ENCODE peak calls at places on chromosomes 16 and 17, in eight cellular contexts. One of them, this sample, is unnamed. For H3K27me3, the result is how much of the 10 kb centered on the place peaks cover.

GRCh38 chr17:36703860-36704266 is 102.5 kb downstream of the MRM1 start:
- DNase-seq in GM23248: peak
- DNase-seq in astrocyte: peak
- DNase-seq in PC-3: peak
- DNase-seq in thoracic aorta: no peak
- DNase-seq in cardiac muscle cell: peak
- DNase-seq in colonic mucosa: peak
- DNase-seq in heart right ventricle: peak
- DNase-seq in this sample: peak

GRCh38 chr17:7495906-7496434 is 11.8 kb downstream of the POLR2A start:
- DNase-seq in astrocyte: no peak
- DNase-seq in heart right ventricle: no peak
- DNase-seq in colonic mucosa: no peak
- DNase-seq in GM23248: no peak
- DNase-seq in cardiac muscle cell: no peak
- DNase-seq in PC-3: no peak
- DNase-seq in thoracic aorta: no peak
- DNase-seq in this sample: no peak

GRCh38 chr17:67139784-67140665 is 95.7 kb downstream of the CACNG1 start:
- DNase-seq in PC-3: peak
- DNase-seq in cardiac muscle cell: peak
- DNase-seq in colonic mucosa: no peak
- DNase-seq in heart right ventricle: no peak
- DNase-seq in astrocyte: peak
- DNase-seq in thoracic aorta: no peak
- DNase-seq in GM23248: peak
- DNase-seq in this sample: no peak

GRCh38 chr17:70622382-70623260 is 453.3 kb downstream of the KCNJ2 start:
- DNase-seq in PC-3: peak
- DNase-seq in heart right ventricle: peak
- DNase-seq in astrocyte: peak
- DNase-seq in colonic mucosa: peak
- DNase-seq in GM23248: peak
- DNase-seq in thoracic aorta: no peak
- DNase-seq in cardiac muscle cell: peak
- DNase-seq in this sample: peak

GRCh38 chr17:81302861-81303326 is 7.8 kb upstream of the SLC38A10 start:
- DNase-seq in cardiac muscle cell: no peak
- DNase-seq in PC-3: no peak
- DNase-seq in GM23248: peak
- DNase-seq in thoracic aorta: no peak
- DNase-seq in heart right ventricle: no peak
- DNase-seq in astrocyte: no peak
- DNase-seq in colonic mucosa: no peak
- DNase-seq in this sample: no peak

GRCh38 chr17:1009411-1010085 is 12.6 kb downstream of the TIMM22 start:
- DNase-seq in PC-3: no peak
- DNase-seq in astrocyte: no peak
- DNase-seq in GM23248: no peak
- DNase-seq in cardiac muscle cell: no peak
- DNase-seq in thoracic aorta: no peak
- DNase-seq in colonic mucosa: no peak
- DNase-seq in heart right ventricle: no peak
- DNase-seq in this sample: no peak

GRCh38 chr16:17277981-17278381 is 192.8 kb downstream of the XYLT1 start:
- DNase-seq in colonic mucosa: peak
- DNase-seq in GM23248: peak
- DNase-seq in heart right ventricle: peak
- DNase-seq in cardiac muscle cell: peak
- DNase-seq in PC-3: no peak
- DNase-seq in astrocyte: no peak
- DNase-seq in thoracic aorta: no peak
- DNase-seq in this sample: no peak

GRCh38 chr16:27685802-27686201 is 135.9 kb downstream of the KATNIP start:
- DNase-seq in GM23248: peak
- DNase-seq in heart right ventricle: no peak
- DNase-seq in colonic mucosa: no peak
- DNase-seq in PC-3: no peak
- DNase-seq in thoracic aorta: no peak
- DNase-seq in astrocyte: peak
- DNase-seq in cardiac muscle cell: no peak
- DNase-seq in this sample: peak

GRCh38 chr17:28133562-28133970 is 91.1 kb downstream of the NLK start:
- DNase-seq in heart right ventricle: no peak
- DNase-seq in cardiac muscle cell: no peak
- DNase-seq in GM23248: peak
- DNase-seq in PC-3: peak
- DNase-seq in colonic mucosa: no peak
- DNase-seq in astrocyte: peak
- DNase-seq in thoracic aorta: no peak
- DNase-seq in this sample: no peak

GRCh38 chr17:77688369-77688768 is 270.1 kb upstream of the TNRC6C start:
- DNase-seq in PC-3: no peak
- DNase-seq in thoracic aorta: no peak
- DNase-seq in GM23248: no peak
- DNase-seq in astrocyte: no peak
- DNase-seq in heart right ventricle: no peak
- DNase-seq in cardiac muscle cell: no peak
- DNase-seq in colonic mucosa: no peak
- DNase-seq in this sample: no peak

GRCh38 chr17:78266231-78266631 is 34.8 kb downstream of the TMEM235 start:
- DNase-seq in PC-3: no peak
- DNase-seq in heart right ventricle: no peak
- DNase-seq in thoracic aorta: no peak
- DNase-seq in colonic mucosa: peak
- DNase-seq in astrocyte: no peak
- DNase-seq in cardiac muscle cell: no peak
- DNase-seq in GM23248: no peak
- DNase-seq in this sample: no peak

GRCh38 chr17:10521949-10522348 is 3.6 kb upstream of the MYH1 start:
- DNase-seq in GM23248: no peak
- DNase-seq in heart right ventricle: no peak
- DNase-seq in thoracic aorta: no peak
- DNase-seq in astrocyte: no peak
- DNase-seq in PC-3: no peak
- DNase-seq in cardiac muscle cell: no peak
- DNase-seq in colonic mucosa: no peak
- DNase-seq in this sample: no peak

GRCh38 chr17:10527419-10527818 is 9.1 kb upstream of the MYH1 start:
- DNase-seq in astrocyte: no peak
- DNase-seq in thoracic aorta: no peak
- DNase-seq in colonic mucosa: no peak
- DNase-seq in heart right ventricle: no peak
- DNase-seq in PC-3: no peak
- DNase-seq in cardiac muscle cell: no peak
- DNase-seq in GM23248: no peak
- DNase-seq in this sample: no peak

GRCh38 chr17:10526517-10526916 is 8.2 kb upstream of the MYH1 start:
- DNase-seq in PC-3: no peak
- DNase-seq in astrocyte: no peak
- DNase-seq in colonic mucosa: no peak
- DNase-seq in GM23248: no peak
- DNase-seq in cardiac muscle cell: no peak
- DNase-seq in thoracic aorta: no peak
- DNase-seq in heart right ventricle: no peak
- DNase-seq in this sample: no peak

GRCh38 chr17:10518271-10519037 is at the start of gene MYH1:
- DNase-seq in heart right ventricle: no peak
- DNase-seq in cardiac muscle cell: no peak
- DNase-seq in thoracic aorta: no peak
- DNase-seq in colonic mucosa: no peak
- DNase-seq in PC-3: no peak
- DNase-seq in GM23248: no peak
- DNase-seq in astrocyte: no peak
- DNase-seq in this sample: no peak

DNA sequence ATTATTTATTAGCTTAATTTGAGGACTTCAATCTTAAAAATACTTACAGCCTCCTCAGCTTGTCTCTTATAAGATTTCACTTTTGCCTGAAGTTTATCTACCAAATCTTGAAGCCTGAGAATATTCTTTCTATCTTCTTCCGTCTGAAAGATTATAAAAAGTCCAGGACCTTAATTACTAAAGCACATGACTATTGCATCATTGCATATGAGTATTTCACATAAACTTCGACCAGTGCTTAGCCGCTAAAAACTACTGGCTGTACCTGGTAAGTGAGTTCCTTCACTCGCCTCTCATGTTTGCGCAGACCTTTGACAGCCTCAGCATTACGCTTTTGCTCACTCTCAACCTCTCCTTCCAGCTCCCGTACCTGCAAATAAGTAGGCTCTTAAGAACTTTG is 4.7 kb upstream of the MYH1 start:
- DNase-seq in PC-3: no peak
- DNase-seq in thoracic aorta: no peak
- DNase-seq in colonic mucosa: no peak
- DNase-seq in GM23248: no peak
- DNase-seq in heart right ventricle: no peak
- DNase-seq in cardiac muscle cell: no peak
- DNase-seq in astrocyte: no peak
- DNase-seq in this sample: no peak
- H3K27me3 ChIP-seq in PC-3: half or more
- H3K27me3 ChIP-seq in thoracic aorta: under half
- H3K27me3 ChIP-seq in colonic mucosa: under half
- H3K27me3 ChIP-seq in GM23248: under half
- H3K27me3 ChIP-seq in heart right ventricle: under half
- H3K27me3 ChIP-seq in cardiac muscle cell: under half
- H3K27me3 ChIP-seq in astrocyte: under half
- H3K27me3 ChIP-seq in this sample: under half

GRCh38 chr17:72121164-72122001 is 563 bp downstream of the SOX9 start:
- DNase-seq in astrocyte: peak
- DNase-seq in colonic mucosa: peak
- DNase-seq in thoracic aorta: no peak
- DNase-seq in PC-3: peak
- DNase-seq in GM23248: peak
- DNase-seq in heart right ventricle: peak
- DNase-seq in cardiac muscle cell: peak
- DNase-seq in this sample: peak

GRCh38 chr17:72122668-72123495 is 2.1 kb downstream of the SOX9 start:
- DNase-seq in heart right ventricle: no peak
- DNase-seq in GM23248: peak
- DNase-seq in cardiac muscle cell: peak
- DNase-seq in colonic mucosa: peak
- DNase-seq in astrocyte: peak
- DNase-seq in PC-3: peak
- DNase-seq in thoracic aorta: no peak
- DNase-seq in this sample: no peak

GRCh38 chr17:72120878-72121163 is at the start of gene SOX9:
- DNase-seq in heart right ventricle: peak
- DNase-seq in GM23248: peak
- DNase-seq in colonic mucosa: peak
- DNase-seq in cardiac muscle cell: peak
- DNase-seq in astrocyte: peak
- DNase-seq in PC-3: peak
- DNase-seq in thoracic aorta: no peak
- DNase-seq in this sample: peak

GRCh38 chr17:72122336-72122667 is 1.5 kb downstream of the SOX9 start:
- DNase-seq in thoracic aorta: no peak
- DNase-seq in PC-3: no peak
- DNase-seq in cardiac muscle cell: no peak
- DNase-seq in GM23248: no peak
- DNase-seq in colonic mucosa: no peak
- DNase-seq in astrocyte: no peak
- DNase-seq in heart right ventricle: no peak
- DNase-seq in this sample: no peak

DNA sequence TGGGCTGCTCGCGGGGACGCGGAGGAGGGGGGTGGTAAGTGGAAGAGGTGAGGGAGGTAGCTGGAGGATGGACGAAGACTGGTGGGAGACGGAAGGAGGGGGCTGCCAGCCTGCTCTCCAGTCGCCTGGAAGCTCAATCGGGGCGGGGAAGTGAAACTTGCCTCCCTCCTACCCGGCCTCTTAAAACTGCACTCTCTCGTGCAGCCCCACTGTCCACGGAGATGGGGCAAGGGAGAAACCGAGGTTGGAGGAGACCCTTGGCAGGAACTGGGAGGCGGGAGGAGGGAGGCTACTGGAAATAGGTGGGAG is 1.1 kb downstream of the SOX9 start:
- DNase-seq in cardiac muscle cell: no peak
- DNase-seq in heart right ventricle: no peak
- DNase-seq in astrocyte: peak
- DNase-seq in thoracic aorta: no peak
- DNase-seq in PC-3: peak
- DNase-seq in colonic mucosa: no peak
- DNase-seq in GM23248: peak
- DNase-seq in this sample: no peak
- H3K27me3 ChIP-seq in cardiac muscle cell: half or more
- H3K27me3 ChIP-seq in heart right ventricle: half or more
- H3K27me3 ChIP-seq in astrocyte: under half
- H3K27me3 ChIP-seq in thoracic aorta: under half
- H3K27me3 ChIP-seq in PC-3: under half
- H3K27me3 ChIP-seq in colonic mucosa: under half
- H3K27me3 ChIP-seq in GM23248: under half
- H3K27me3 ChIP-seq in this sample: under half

GRCh38 chr17:43856141-43856540 is 9.2 kb downstream of the CD300LG start:
- DNase-seq in colonic mucosa: no peak
- DNase-seq in GM23248: no peak
- DNase-seq in heart right ventricle: no peak
- DNase-seq in cardiac muscle cell: no peak
- DNase-seq in thoracic aorta: no peak
- DNase-seq in astrocyte: no peak
- DNase-seq in PC-3: no peak
- DNase-seq in this sample: no peak
- H3K27me3 ChIP-seq in colonic mucosa: under half
- H3K27me3 ChIP-seq in GM23248: under half
- H3K27me3 ChIP-seq in heart right ventricle: under half
- H3K27me3 ChIP-seq in cardiac muscle cell: under half
- H3K27me3 ChIP-seq in thoracic aorta: under half
- H3K27me3 ChIP-seq in astrocyte: under half
- H3K27me3 ChIP-seq in PC-3: half or more
- H3K27me3 ChIP-seq in this sample: under half

DNA sequence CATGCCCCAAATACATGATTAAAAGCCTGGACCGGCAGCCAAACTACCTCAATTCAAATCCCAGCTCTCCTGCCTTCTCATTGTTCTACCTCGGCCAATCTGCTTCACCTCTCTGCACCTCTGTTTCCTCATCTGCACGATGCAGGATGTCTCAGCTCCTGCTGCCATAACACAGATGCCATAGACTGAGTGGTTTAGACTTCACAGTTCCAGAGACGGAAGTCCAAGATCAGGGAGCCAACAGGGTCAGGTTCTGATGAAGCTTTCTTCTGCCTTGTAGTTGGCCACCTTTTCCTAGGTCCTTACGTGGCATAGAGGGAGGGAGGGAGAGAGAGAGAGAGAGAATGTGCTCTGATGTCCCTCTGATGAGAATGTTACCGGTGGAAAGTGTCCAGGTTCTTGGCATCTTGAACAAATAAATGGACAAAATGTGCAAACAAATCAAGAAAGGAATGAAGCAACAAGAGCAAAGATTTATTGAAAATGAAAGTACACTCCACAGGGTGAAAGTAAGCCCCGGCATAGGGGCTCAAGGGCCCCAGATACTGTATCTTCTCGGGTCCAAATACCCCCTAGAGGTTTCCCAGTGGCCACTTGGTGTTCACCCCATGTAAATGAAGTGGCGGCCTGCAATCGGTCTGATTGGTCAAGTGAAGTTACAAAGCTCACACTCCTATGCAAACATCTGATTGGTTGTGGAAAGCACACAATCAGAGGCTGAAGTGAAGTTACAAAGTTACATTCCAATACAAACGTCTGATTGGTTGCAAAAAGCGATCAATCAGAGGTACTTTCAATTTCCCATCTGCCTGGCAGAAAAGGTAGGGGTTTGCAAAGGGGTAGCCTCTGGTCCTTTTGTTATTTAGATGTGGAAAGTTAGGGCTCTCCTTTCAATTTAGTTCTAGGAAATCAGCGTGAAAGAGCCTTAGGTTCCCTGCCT is 43.3 kb upstream of the ZCCHC14 start:
- DNase-seq in astrocyte: no peak
- DNase-seq in colonic mucosa: no peak
- DNase-seq in GM23248: no peak
- DNase-seq in cardiac muscle cell: no peak
- DNase-seq in thoracic aorta: no peak
- DNase-seq in heart right ventricle: no peak
- DNase-seq in PC-3: no peak
- DNase-seq in this sample: no peak
- H3K27me3 ChIP-seq in astrocyte: under half
- H3K27me3 ChIP-seq in colonic mucosa: under half
- H3K27me3 ChIP-seq in GM23248: under half
- H3K27me3 ChIP-seq in cardiac muscle cell: under half
- H3K27me3 ChIP-seq in thoracic aorta: under half
- H3K27me3 ChIP-seq in heart right ventricle: under half
- H3K27me3 ChIP-seq in PC-3: under half
- H3K27me3 ChIP-seq in this sample: under half